ENCODE peak calls at places on chromosomes 11 and 22, in ten cellular contexts. Q is H1, A is HepG2, P is A549, O is tibial nerve, T is K562, Y is suprapubic skin, K is ovary, D is stomach, F is upper lobe of left lung. S is an unnamed sample.

GRCh38 chr11:130448416-130449068 is at the start of gene ADAMTS15:
- DNase-seq in Q (peak; percentile 80), A (peak; percentile 9), P (peak; percentile 83), O (peak; percentile 66), T (no peak), Y (peak; percentile 91), K (peak; percentile 48), D (peak; percentile 86), F (peak; percentile 81), S (peak; percentile 75)

GRCh38 chr22:22141771-22142591 is 102.6 kb upstream of the VPREB1 start:
- DNase-seq in Q (no peak), A (no peak), P (no peak), O (no peak), T (no peak), Y (no peak), K (no peak), D (no peak), F (no peak), S (no peak)

GRCh38 chr22:27120036-27120435 is 462.6 kb downstream of the MIAT start:
- DNase-seq in Q (no peak), A (no peak), P (no peak), O (no peak), T (no peak), Y (no peak), K (no peak), D (no peak), F (no peak), S (no peak)

GRCh38 chr22:36775589-36775965 is 342 bp downstream of the IFT27 start:
- DNase-seq in Q (no peak), A (no peak), P (no peak), O (no peak), T (no peak), Y (peak; percentile 85), K (peak; percentile 39), D (peak; percentile 44), F (peak; percentile 58), S (peak; percentile 41)

GRCh38 chr11:78170874-78171549 is 17.4 kb downstream of the KCTD21 start:
- DNase-seq in Q (no peak), A (peak; percentile 71), P (no peak), O (no peak), T (no peak), Y (no peak), K (no peak), D (no peak), F (no peak), S (no peak)

GRCh38 chr11:24837112-24837511 is 340.3 kb downstream of the LUZP2 start:
- DNase-seq in Q (no peak), A (no peak), P (no peak), O (no peak), T (no peak), Y (no peak), K (no peak), D (no peak), F (no peak), S (no peak)

GRCh38 chr11:120126543-120126942 is 11.4 kb downstream of the TRIM29 start:
- DNase-seq in Q (no peak), A (no peak), P (no peak), O (no peak), T (peak; percentile 44), Y (no peak), K (no peak), D (no peak), F (no peak), S (no peak)

GRCh38 chr22:35489225-35489624 is 51.4 kb upstream of the RASD2 start:
- DNase-seq in Q (no peak), A (no peak), P (no peak), O (no peak), T (no peak), Y (no peak), K (no peak), D (no peak), F (no peak), S (no peak)

GRCh38 chr22:38213319-38214247 is 11.8 kb downstream of the MAFF start:
- DNase-seq in Q (no peak), A (no peak), P (no peak), O (no peak), T (peak; percentile 8), Y (no peak), K (no peak), D (no peak), F (no peak), S (no peak)

GRCh38 chr22:31577711-31578110 is 81.4 kb downstream of the SFI1 start:
- DNase-seq in Q (no peak), A (no peak), P (no peak), O (no peak), T (no peak), Y (no peak), K (no peak), D (no peak), F (no peak), S (no peak)

GRCh38 chr22:20865869-20866445 is 7.2 kb downstream of the SNAP29 start:
- DNase-seq in Q (no peak), A (no peak), P (no peak), O (no peak), T (peak; percentile 75), Y (no peak), K (no peak), D (peak; percentile 30), F (no peak), S (no peak)

GRCh38 chr22:19036523-19037273 is 85.5 kb downstream of the DGCR2 start:
- DNase-seq in Q (no peak), A (no peak), P (peak; percentile 32), O (no peak), T (peak; percentile 65), Y (peak; percentile 79), K (no peak), D (no peak), F (peak; percentile 20), S (no peak)

DNA sequence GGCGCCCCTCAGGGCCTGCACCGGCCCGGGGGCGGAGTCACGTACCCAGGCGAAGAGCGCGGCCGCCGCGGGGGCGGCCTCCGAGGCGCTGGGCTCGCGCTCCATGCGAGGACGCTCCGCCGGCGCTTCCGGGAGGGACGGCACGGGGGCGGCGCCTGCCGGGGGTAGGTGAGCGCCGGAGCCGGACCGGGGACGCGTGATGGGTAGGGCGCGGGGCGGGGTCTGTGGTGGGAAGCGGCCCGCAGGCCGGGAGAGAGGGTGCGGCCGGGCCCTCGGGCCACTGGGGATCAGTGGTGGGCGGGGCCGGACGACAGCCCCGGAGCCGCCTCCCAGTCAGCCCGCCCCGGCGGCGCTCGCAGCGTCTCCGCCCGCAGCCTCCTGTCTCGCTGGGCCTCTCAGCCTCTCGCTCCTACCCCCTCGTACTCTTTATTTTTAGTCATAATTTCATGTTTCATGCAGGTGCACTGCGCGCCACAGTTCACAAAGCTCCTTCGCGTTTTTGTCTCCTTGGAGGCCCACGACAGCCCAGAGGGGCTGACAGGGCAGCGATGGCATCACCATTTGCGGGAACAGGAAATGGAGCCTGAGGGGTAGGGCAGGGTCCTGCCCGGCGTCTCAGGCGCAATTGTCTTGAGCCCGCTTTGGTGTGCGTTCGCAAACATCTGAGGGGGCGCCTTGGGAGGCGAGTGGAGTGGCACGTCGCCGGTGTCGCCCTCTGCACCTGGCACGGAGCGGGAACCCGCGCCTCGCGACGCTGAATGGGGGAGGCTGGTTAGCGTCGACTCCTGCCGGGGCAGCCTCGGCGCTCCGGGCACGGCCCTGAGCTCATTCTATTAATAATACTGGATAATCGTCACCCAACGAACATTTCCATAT is at the start of gene SERGEF:
- DNase-seq in Q (peak; percentile 72), A (peak; percentile 86), P (peak; percentile 89), O (peak; percentile 85), T (peak; percentile 95), Y (peak; percentile 95), K (peak; percentile 92), D (peak; percentile 97), F (peak; percentile 98), S (peak; percentile 98)
- TF ChIP-seq CTCF in Q (peak; percentile 12), A (peak; percentile 12), P (no peak), O (no peak), T (peak; percentile 20), Y (no peak), K (no peak), D (no peak), F (peak; percentile 75), S (peak; percentile 6)

GRCh38 chr11:65421204-65422103 is 1.1 kb upstream of the NEAT1 start:
- DNase-seq in Q (no peak), A (peak; percentile 93), P (peak; percentile 97), O (peak; percentile 92), T (peak; percentile 91), Y (peak; percentile 98), K (peak; percentile 90), D (peak; percentile 94), F (peak; percentile 99), S (peak; percentile 94)
- TF ChIP-seq POLR2A in Q (no peak), A (no peak), P (peak; percentile 43), O (peak; percentile 69), T (peak; percentile 69), Y (peak; percentile 31), K (peak; percentile 57), D (no peak), F (peak; percentile 95), S (peak; percentile 79)

DNA sequence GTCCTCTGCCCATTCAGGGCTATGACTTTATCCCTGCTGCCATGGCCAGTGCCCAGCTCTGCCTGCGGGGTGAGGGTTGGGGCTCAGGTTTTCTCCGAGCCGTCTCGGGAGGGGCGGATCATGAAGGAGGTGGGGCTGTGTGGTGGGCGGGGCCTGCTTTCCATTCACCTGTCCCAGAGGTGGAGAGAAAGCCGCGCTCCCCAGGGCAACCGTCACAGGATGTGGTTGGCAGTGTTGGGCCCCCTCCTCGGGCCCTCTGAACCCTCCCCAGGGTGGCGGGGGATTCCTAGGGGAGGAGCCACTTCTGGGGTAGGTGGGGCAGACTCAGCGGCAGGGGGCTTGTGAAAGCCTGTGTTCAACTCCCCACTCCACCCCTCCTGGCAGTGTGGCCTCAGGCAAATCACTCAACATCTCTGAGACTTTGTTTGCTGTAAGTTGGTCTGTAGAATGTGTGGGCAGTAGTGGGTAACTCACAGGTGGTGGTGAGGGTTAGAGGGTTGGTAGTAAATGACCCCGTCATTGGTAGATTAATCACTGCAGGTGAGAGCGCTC is 50.3 kb downstream of the CD6 start:
- DNase-seq in Q (peak; percentile 34), A (no peak), P (no peak), O (no peak), T (no peak), Y (no peak), K (no peak), D (peak; percentile 91), F (peak; percentile 57), S (peak; percentile 75)
- TF ChIP-seq EP300 in Q (no peak), A (no peak), P (no peak), O (no peak), T (no peak), Y (no peak), K (no peak), D (no peak), F (no peak), S (no peak)

DNA sequence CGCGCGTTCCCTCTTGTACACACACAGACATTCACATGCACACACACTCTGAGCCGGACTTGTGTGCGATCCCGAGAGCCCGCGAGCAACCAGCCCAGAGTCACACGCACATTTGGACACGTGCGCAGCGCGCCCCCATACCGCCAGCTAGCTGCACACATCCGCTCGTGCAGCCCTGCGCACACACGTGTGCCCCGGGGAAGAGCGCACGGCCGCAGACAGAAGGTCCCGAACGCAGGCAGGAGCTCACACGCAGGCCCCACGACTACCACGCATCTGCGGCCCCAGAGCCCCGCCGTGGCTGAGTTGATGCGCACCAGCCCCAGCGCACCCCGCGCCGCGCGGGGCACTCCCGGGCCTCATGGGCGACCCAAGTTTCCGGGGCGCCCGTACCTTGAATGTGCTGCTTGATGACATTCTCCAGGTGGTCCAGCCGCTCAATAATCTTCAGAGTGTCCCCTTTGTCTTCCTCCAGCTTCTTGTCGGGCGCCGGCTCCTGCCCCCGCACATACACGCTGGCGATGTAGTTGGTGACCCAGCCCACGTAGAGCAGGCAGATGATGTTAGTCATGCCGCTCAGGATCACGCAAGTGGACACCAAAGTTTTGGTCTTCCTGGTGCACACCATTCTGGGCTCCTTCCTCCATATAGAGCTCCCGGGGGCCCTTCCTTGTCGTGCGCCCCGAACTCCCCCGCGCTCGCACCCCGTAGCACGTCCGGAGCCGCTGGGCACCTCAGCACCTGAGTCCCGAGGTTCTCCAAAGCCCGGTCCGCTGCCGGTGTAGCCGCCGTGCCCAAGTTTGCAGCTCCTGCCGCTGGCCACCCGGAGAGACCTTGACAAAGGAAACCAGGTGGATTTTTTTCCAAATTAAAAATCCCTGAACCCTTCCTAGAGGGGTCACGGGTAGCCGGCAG is 582 bp downstream of the GALNT18 start:
- DNase-seq in Q (no peak), A (no peak), P (peak; percentile 32), O (no peak), T (no peak), Y (no peak), K (peak; percentile 22), D (peak; percentile 33), F (no peak), S (peak; percentile 31)
- TF ChIP-seq CTCF in Q (no peak), A (no peak), P (peak; percentile 11), O (no peak), T (no peak), Y (no peak), K (no peak), D (no peak), F (no peak), S (no peak)

S was measured in transverse colon.